ENCODE peak calls at places on chromosome 15, in five cellular contexts. T, X, Q, G and Y are unnamed samples. For H3K36me3, the result is how much of the 10 kb centered on the place peaks cover.

GRCh38 chr15:34964277-34964676 is 5.3 kb downstream of the AQR start:
- DNase-seq in T (no peak), X (no peak), Q (no peak), G (no peak), Y (no peak)

GRCh38 chr15:75648156-75649000 is 666 bp downstream of the SNX33 start:
- DNase-seq in T (no peak), X (peak), Q (no peak), G (peak), Y (peak)

GRCh38 chr15:25862469-25863066 is 559 bp downstream of the ATP10A start:
- DNase-seq in T (no peak), X (peak), Q (no peak), G (no peak), Y (no peak)

GRCh38 chr15:89665449-89666146 is 10.3 kb upstream of the KIF7 start:
- DNase-seq in T (no peak), X (peak), Q (no peak), G (peak), Y (no peak)

GRCh38 chr15:99426431-99427105 is 139.2 kb upstream of the MEF2A start:
- DNase-seq in T (no peak), X (peak), Q (no peak), G (peak), Y (no peak)

GRCh38 chr15:31316135-31316795 is 10.4 kb upstream of the KLF13 start:
- DNase-seq in T (no peak), X (no peak), Q (no peak), G (no peak), Y (no peak)

GRCh38 chr15:37058316-37058985 is 41.9 kb downstream of the MEIS2 start:
- DNase-seq in T (no peak), X (no peak), Q (no peak), G (no peak), Y (no peak)

GRCh38 chr15:44157679-44158078 is 37.4 kb downstream of the FRMD5 start:
- DNase-seq in T (no peak), X (no peak), Q (no peak), G (no peak), Y (no peak)

GRCh38 chr15:65132841-65133549 is 613 bp downstream of the PDCD7 start:
- DNase-seq in T (no peak), X (peak), Q (peak), G (no peak), Y (no peak)

GRCh38 chr15:74830868-74831267 is 4.4 kb downstream of the CPLX3 start:
- DNase-seq in T (no peak), X (no peak), Q (no peak), G (no peak), Y (no peak)

GRCh38 chr15:98812711-98813441 is 164.5 kb downstream of the IGF1R start:
- DNase-seq in T (no peak), X (no peak), Q (no peak), G (no peak), Y (no peak)

GRCh38 chr15:73930790-73931281 is 4.6 kb downstream of the LOXL1 start:
- DNase-seq in T (peak), X (no peak), Q (no peak), G (no peak), Y (no peak)

GRCh38 chr15:78263351-78263781 is 996 bp upstream of the DNAJA4 start:
- DNase-seq in T (no peak), X (no peak), Q (no peak), G (no peak), Y (no peak)

GRCh38 chr15:55248895-55249294 is 40.7 kb downstream of the RAB27A start:
- DNase-seq in T (no peak), X (no peak), Q (no peak), G (no peak), Y (no peak)

GRCh38 chr15:43135351-43135750 is 2.0 kb downstream of the TMEM62 start:
- DNase-seq in T (no peak), X (no peak), Q (no peak), G (no peak), Y (no peak)

GRCh38 chr15:35271371-35272043 is 186.4 kb upstream of the NANOGP8 start:
- DNase-seq in T (no peak), X (no peak), Q (no peak), G (no peak), Y (no peak)

GRCh38 chr15:87626835-87627234 is 629.7 kb downstream of the NTRK3 start:
- DNase-seq in T (no peak), X (no peak), Q (no peak), G (no peak), Y (no peak)

GRCh38 chr15:99123706-99124451 is 19.0 kb downstream of the SYNM start:
- DNase-seq in T (peak), X (peak), Q (no peak), G (peak), Y (peak)

GRCh38 chr15:33392453-33392852 is 81.7 kb downstream of the RYR3 start:
- DNase-seq in T (no peak), X (no peak), Q (no peak), G (no peak), Y (no peak)

GRCh38 chr15:31326729-31327673 is at the start of gene KLF13:
- DNase-seq in T (no peak), X (no peak), Q (no peak), G (no peak), Y (no peak)

GRCh38 chr15:25481208-25481862 is 42.5 kb upstream of the UBE3A start:
- DNase-seq in T (no peak), X (peak), Q (no peak), G (no peak), Y (no peak)

GRCh38 chr15:82951472-82952155 is 906 bp downstream of the HOMER2 start:
- DNase-seq in T (no peak), X (no peak), Q (no peak), G (no peak), Y (no peak)

GRCh38 chr15:64096486-64097431 is 977 bp downstream of the SNX1 start:
- DNase-seq in T (no peak), X (no peak), Q (peak), G (no peak), Y (no peak)

GRCh38 chr15:41895957-41896356 is 2.1 kb upstream of the SPTBN5 start:
- DNase-seq in T (no peak), X (no peak), Q (no peak), G (no peak), Y (no peak)

GRCh38 chr15:86776120-86776519 is 696.4 kb downstream of the AGBL1 start:
- DNase-seq in T (no peak), X (no peak), Q (no peak), G (no peak), Y (no peak)

GRCh38 chr15:78237146-78237545 is 2.8 kb upstream of the ACSBG1 start:
- DNase-seq in T (no peak), X (no peak), Q (no peak), G (no peak), Y (no peak)

GRCh38 chr15:39474657-39475056 is 106.2 kb upstream of the THBS1 start:
- DNase-seq in T (no peak), X (no peak), Q (no peak), G (no peak), Y (no peak)

GRCh38 chr15:74768771-74769342 is 13.0 kb upstream of the CSK start:
- DNase-seq in T (no peak), X (peak), Q (peak), G (peak), Y (no peak)

GRCh38 chr15:70715840-70716510 is 47.4 kb downstream of the UACA start:
- DNase-seq in T (no peak), X (no peak), Q (no peak), G (no peak), Y (no peak)

GRCh38 chr15:69732133-69732532 is 279.5 kb downstream of the RPLP1 start:
- DNase-seq in T (no peak), X (no peak), Q (no peak), G (no peak), Y (no peak)

GRCh38 chr15:63556246-63556645 is 40.9 kb upstream of the FBXL22 start:
- DNase-seq in T (no peak), X (no peak), Q (no peak), G (no peak), Y (no peak)

GRCh38 chr15:78930577-78931388 is 14.1 kb downstream of the CTSH start:
- DNase-seq in T (no peak), X (no peak), Q (no peak), G (no peak), Y (no peak)

GRCh38 chr15:66154581-66154980 is 99.0 kb downstream of the MEGF11 start:
- DNase-seq in T (no peak), X (no peak), Q (peak), G (no peak), Y (no peak)
- H3K36me3 ChIP-seq in T (under half), X (under half), Q (under half), G (under half), Y (under half)

GRCh38 chr15:59528965-59529402 is 82.6 kb upstream of the GCNT3 start:
- DNase-seq in T (peak), X (peak), Q (peak), G (peak), Y (peak)
- H3K27ac ChIP-seq in T (no peak), X (no peak), Q (no peak), G (no peak), Y (no peak)

GRCh38 chr15:50876260-50876988 is 32.1 kb upstream of the AP4E1 start:
- DNase-seq in T (no peak), X (no peak), Q (no peak), G (no peak), Y (no peak)
- H3K4me3 ChIP-seq in T (peak), X (no peak), Q (peak), G (no peak), Y (peak)

GRCh38 chr15:90883526-90883931 is 775 bp upstream of the FES start:
- DNase-seq in T (no peak), X (no peak), Q (no peak), G (no peak), Y (no peak)

GRCh38 chr15:90883971-90884718 is at the start of gene FES:
- DNase-seq in T (no peak), X (peak), Q (no peak), G (peak), Y (no peak)

GRCh38 chr15:90885432-90886290 is 1.4 kb downstream of the FES start:
- DNase-seq in T (no peak), X (peak), Q (peak), G (peak), Y (peak)

GRCh38 chr15:90886291-90886614 is 1.9 kb downstream of the FES start:
- DNase-seq in T (no peak), X (no peak), Q (no peak), G (no peak), Y (no peak)

DNA sequence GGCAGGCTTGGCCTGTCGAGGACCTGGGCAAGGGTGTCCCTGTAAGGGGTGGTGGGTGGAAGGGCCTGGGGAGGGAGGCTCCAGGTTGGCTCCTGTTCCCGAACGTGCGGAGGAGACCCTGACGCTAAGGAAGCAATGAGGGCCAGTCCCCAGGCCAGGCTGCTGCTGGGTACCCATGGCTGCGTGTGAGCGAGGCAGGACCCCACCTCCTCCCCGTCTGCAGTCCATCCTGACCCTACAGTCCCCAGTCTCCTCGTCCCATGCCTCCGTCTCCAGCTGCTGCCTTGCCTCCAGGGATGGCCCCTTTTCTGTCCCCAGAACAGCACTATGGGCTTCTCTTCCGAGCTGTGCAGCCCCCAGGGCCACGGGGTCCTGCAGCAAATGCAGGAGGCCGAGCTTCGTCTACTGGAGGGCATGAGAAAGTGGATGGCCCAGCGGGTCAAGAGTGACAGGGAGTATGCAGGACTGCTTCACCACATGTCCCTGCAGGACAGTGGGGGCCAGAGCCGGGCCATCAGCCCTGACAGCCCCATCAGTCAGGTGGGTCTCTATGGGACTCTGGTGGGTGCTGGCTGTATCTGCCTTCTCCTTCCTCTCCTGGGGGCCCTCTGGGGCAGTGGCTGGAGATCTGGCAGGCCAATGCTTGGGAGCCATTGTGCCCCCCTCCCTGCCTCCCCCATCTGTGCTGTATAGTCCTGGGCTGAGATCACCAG is 571 bp downstream of the FES start:
- DNase-seq in T (no peak), X (no peak), Q (no peak), G (no peak), Y (no peak)
- H3K36me3 ChIP-seq in T (under half), X (under half), Q (under half), G (under half), Y (under half)